ENCODE peak calls at places on chromosomes 11 and 22, in five cellular contexts. One of them, this sample, is unnamed.

GRCh38 chr11:27485930-27486773 is 13.6 kb upstream of the LGR4 start:
- DNase-seq in IMR-90: peak; percentile 61
- DNase-seq in mesothelial cell of epicardium: no peak
- DNase-seq in B cell: peak; percentile 64
- DNase-seq in prostate gland: peak; percentile 59
- DNase-seq in this sample: no peak

GRCh38 chr22:19717181-19717580 is 2.9 kb downstream of the SEPTIN5 start:
- DNase-seq in B cell: no peak
- DNase-seq in IMR-90: no peak
- DNase-seq in prostate gland: no peak
- DNase-seq in mesothelial cell of epicardium: no peak
- DNase-seq in this sample: no peak

GRCh38 chr11:76632492-76632891 is 38.1 kb downstream of the LRRC32 start:
- DNase-seq in prostate gland: no peak
- DNase-seq in B cell: no peak
- DNase-seq in mesothelial cell of epicardium: no peak
- DNase-seq in IMR-90: no peak
- DNase-seq in this sample: no peak

GRCh38 chr11:128928400-128928799 is 14.3 kb downstream of the TP53AIP1 start:
- DNase-seq in prostate gland: no peak
- DNase-seq in mesothelial cell of epicardium: no peak
- DNase-seq in IMR-90: peak; percentile 24
- DNase-seq in B cell: peak; percentile 59
- DNase-seq in this sample: no peak

GRCh38 chr11:68610452-68611116 is 73.8 kb upstream of the GAL start:
- DNase-seq in mesothelial cell of epicardium: no peak
- DNase-seq in B cell: no peak
- DNase-seq in prostate gland: no peak
- DNase-seq in IMR-90: peak; percentile 5
- DNase-seq in this sample: no peak

GRCh38 chr11:77351281-77351905 is 49.9 kb upstream of the GDPD4 start:
- DNase-seq in B cell: no peak
- DNase-seq in mesothelial cell of epicardium: no peak
- DNase-seq in IMR-90: peak; percentile 23
- DNase-seq in prostate gland: no peak
- DNase-seq in this sample: no peak

GRCh38 chr22:27724181-27724580 is 77.4 kb downstream of the MN1 start:
- DNase-seq in prostate gland: no peak
- DNase-seq in IMR-90: no peak
- DNase-seq in B cell: no peak
- DNase-seq in mesothelial cell of epicardium: no peak
- DNase-seq in this sample: no peak

GRCh38 chr11:100681064-100681502 is 6.0 kb upstream of the ARHGAP42 start:
- DNase-seq in mesothelial cell of epicardium: no peak
- DNase-seq in prostate gland: peak; percentile 25
- DNase-seq in B cell: peak; percentile 83
- DNase-seq in IMR-90: peak; percentile 34
- DNase-seq in this sample: no peak

GRCh38 chr11:113991170-113991569 is 16.3 kb downstream of the HTR3A start:
- DNase-seq in mesothelial cell of epicardium: peak; percentile 39
- DNase-seq in B cell: no peak
- DNase-seq in IMR-90: peak; percentile 8
- DNase-seq in prostate gland: no peak
- DNase-seq in this sample: no peak

GRCh38 chr11:15128621-15129020 is 13.9 kb downstream of the INSC start:
- DNase-seq in IMR-90: no peak
- DNase-seq in mesothelial cell of epicardium: no peak
- DNase-seq in B cell: no peak
- DNase-seq in prostate gland: no peak
- DNase-seq in this sample: no peak

GRCh38 chr22:27801616-27802388 is at the start of gene MN1:
- DNase-seq in IMR-90: peak; percentile 35
- DNase-seq in prostate gland: no peak
- DNase-seq in B cell: peak; percentile 49
- DNase-seq in mesothelial cell of epicardium: no peak
- DNase-seq in this sample: no peak

GRCh38 chr11:48150213-48150612 is 66.4 kb upstream of the OR4B1 start:
- DNase-seq in mesothelial cell of epicardium: no peak
- DNase-seq in B cell: no peak
- DNase-seq in IMR-90: peak; percentile 63
- DNase-seq in prostate gland: peak; percentile 57
- DNase-seq in this sample: peak; percentile 63

GRCh38 chr22:42921301-42921700 is 64.2 kb upstream of the ARFGAP3 start:
- DNase-seq in B cell: no peak
- DNase-seq in IMR-90: no peak
- DNase-seq in mesothelial cell of epicardium: no peak
- DNase-seq in prostate gland: no peak
- DNase-seq in this sample: no peak

GRCh38 chr11:118264568-118265470 is 722 bp upstream of the MPZL2 start:
- DNase-seq in mesothelial cell of epicardium: no peak
- DNase-seq in IMR-90: no peak
- DNase-seq in B cell: no peak
- DNase-seq in prostate gland: no peak
- DNase-seq in this sample: no peak

GRCh38 chr22:33519140-33519973 is 400.9 kb downstream of the LARGE1 start:
- DNase-seq in IMR-90: peak; percentile 61
- DNase-seq in prostate gland: peak; percentile 56
- DNase-seq in mesothelial cell of epicardium: no peak
- DNase-seq in B cell: peak; percentile 85
- DNase-seq in this sample: peak; percentile 13
- TF ChIP-seq CTCF in IMR-90: peak; percentile 73
- TF ChIP-seq CTCF in prostate gland: peak; percentile 15
- TF ChIP-seq CTCF in mesothelial cell of epicardium: peak; percentile 63
- TF ChIP-seq CTCF in B cell: peak; percentile 79
- TF ChIP-seq CTCF in this sample: peak; percentile 56

GRCh38 chr11:112238041-112238440 is 11.8 kb downstream of the PTS start:
- DNase-seq in IMR-90: no peak
- DNase-seq in B cell: no peak
- DNase-seq in prostate gland: peak; percentile 25
- DNase-seq in mesothelial cell of epicardium: no peak
- DNase-seq in this sample: peak; percentile 82
- TF ChIP-seq CTCF in IMR-90: no peak
- TF ChIP-seq CTCF in B cell: no peak
- TF ChIP-seq CTCF in prostate gland: no peak
- TF ChIP-seq CTCF in mesothelial cell of epicardium: no peak
- TF ChIP-seq CTCF in this sample: no peak

DNA sequence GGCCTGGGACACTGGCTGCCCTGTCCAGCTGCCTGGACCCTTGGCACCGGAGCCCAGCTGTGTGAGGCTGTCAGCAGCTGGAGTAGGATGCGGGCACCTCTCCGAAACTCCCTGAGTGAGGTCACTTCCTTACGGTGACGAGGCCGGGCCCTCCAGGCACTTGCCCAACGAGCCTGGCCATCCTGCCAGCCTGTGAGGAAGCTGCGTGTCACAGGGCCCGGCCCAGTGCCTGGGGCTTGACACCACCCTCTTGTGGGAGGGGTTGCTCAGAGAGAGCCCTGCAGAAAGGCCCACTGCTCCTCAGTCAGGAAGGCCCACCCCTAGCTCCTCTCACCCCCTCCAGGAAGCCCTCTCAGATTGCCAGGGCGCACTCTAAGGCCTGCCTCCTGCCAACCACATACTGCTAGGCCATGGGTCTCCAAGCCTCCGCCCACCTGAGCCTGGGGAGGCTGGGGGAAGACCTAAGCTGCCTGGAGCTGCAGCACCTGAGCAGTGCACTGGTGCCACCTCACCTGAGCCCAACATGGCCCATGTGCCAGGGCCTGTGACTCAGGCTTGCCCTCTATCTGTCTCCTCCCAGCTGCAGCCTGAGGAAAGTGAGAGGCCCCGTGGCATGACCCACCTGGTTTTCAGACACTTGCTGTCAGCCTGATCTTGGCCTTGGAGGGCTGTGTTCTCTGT is 4.3 kb upstream of the PHLDA2 start:
- DNase-seq in B cell: peak; percentile 39
- DNase-seq in IMR-90: peak; percentile 75
- DNase-seq in mesothelial cell of epicardium: peak; percentile 15
- DNase-seq in prostate gland: no peak
- DNase-seq in this sample: peak; percentile 84
- TF ChIP-seq CTCF in B cell: no peak
- TF ChIP-seq CTCF in IMR-90: no peak
- TF ChIP-seq CTCF in mesothelial cell of epicardium: no peak
- TF ChIP-seq CTCF in prostate gland: no peak
- TF ChIP-seq CTCF in this sample: no peak

GRCh38 chr11:70186420-70186819 is 16.7 kb upstream of the FADD start:
- DNase-seq in prostate gland: no peak
- DNase-seq in B cell: no peak
- DNase-seq in mesothelial cell of epicardium: no peak
- DNase-seq in IMR-90: no peak
- DNase-seq in this sample: no peak
- TF ChIP-seq CTCF in prostate gland: no peak
- TF ChIP-seq CTCF in B cell: no peak
- TF ChIP-seq CTCF in mesothelial cell of epicardium: no peak
- TF ChIP-seq CTCF in IMR-90: no peak
- TF ChIP-seq CTCF in this sample: no peak

GRCh38 chr11:94762995-94763394 is 5.2 kb upstream of the AMOTL1 start:
- DNase-seq in B cell: no peak
- DNase-seq in prostate gland: no peak
- DNase-seq in IMR-90: no peak
- DNase-seq in mesothelial cell of epicardium: no peak
- DNase-seq in this sample: no peak

GRCh38 chr11:94758671-94759070 is 9.5 kb upstream of the AMOTL1 start:
- DNase-seq in IMR-90: no peak
- DNase-seq in B cell: no peak
- DNase-seq in prostate gland: no peak
- DNase-seq in mesothelial cell of epicardium: no peak
- DNase-seq in this sample: no peak

GRCh38 chr11:94759522-94759921 is 8.6 kb upstream of the AMOTL1 start:
- DNase-seq in IMR-90: no peak
- DNase-seq in mesothelial cell of epicardium: no peak
- DNase-seq in prostate gland: no peak
- DNase-seq in B cell: no peak
- DNase-seq in this sample: no peak

GRCh38 chr11:94760296-94760695 is 7.9 kb upstream of the AMOTL1 start:
- DNase-seq in B cell: no peak
- DNase-seq in mesothelial cell of epicardium: no peak
- DNase-seq in IMR-90: no peak
- DNase-seq in prostate gland: no peak
- DNase-seq in this sample: no peak

DNA sequence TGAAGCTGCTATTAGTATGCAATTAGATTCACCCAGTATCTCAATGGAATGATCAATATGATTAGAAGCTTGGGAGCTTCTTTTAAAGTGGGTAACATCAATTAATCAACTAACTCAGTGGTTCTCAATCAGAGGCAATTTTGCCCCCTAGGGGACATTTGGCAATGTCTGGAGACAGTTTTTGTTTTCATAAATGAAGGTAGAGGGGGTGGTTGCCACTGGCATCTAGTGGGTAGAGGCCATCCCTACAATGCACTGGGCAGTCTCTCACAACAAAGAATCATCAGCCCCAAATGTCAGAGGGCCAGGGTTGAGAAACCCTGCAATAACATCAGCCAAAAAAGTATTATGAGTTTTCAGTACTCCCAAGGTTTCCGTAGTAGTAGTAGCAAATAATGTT is 5.9 kb upstream of the AMOTL1 start:
- DNase-seq in IMR-90: no peak
- DNase-seq in B cell: no peak
- DNase-seq in mesothelial cell of epicardium: no peak
- DNase-seq in prostate gland: no peak
- DNase-seq in this sample: no peak
- TF ChIP-seq CTCF in IMR-90: peak; percentile 36
- TF ChIP-seq CTCF in B cell: no peak
- TF ChIP-seq CTCF in mesothelial cell of epicardium: no peak
- TF ChIP-seq CTCF in prostate gland: no peak
- TF ChIP-seq CTCF in this sample: peak; percentile 44

DNA sequence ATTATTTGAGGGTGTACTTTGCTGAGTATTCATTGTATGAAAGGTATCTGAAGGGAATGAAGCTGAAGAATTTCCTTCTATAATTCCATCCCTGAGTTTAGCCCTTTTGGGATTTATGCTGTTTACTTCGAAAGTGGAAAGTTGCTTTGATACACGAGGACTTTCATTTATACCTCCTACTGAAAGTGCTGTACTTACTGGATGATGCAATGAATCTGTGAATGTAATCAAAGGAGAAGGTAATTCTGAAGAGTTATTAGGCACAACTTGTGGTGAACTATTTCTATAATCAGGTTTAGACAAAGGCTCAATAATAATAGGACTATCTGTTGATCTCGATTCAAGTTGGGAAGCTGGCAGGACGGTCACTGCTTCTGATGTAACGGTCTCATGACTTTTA is 19.8 kb downstream of the ZNF280B start:
- DNase-seq in prostate gland: no peak
- DNase-seq in IMR-90: no peak
- DNase-seq in mesothelial cell of epicardium: no peak
- DNase-seq in B cell: no peak
- DNase-seq in this sample: no peak
- TF ChIP-seq CTCF in prostate gland: no peak
- TF ChIP-seq CTCF in IMR-90: no peak
- TF ChIP-seq CTCF in mesothelial cell of epicardium: no peak
- TF ChIP-seq CTCF in B cell: no peak
- TF ChIP-seq CTCF in this sample: no peak

DNA sequence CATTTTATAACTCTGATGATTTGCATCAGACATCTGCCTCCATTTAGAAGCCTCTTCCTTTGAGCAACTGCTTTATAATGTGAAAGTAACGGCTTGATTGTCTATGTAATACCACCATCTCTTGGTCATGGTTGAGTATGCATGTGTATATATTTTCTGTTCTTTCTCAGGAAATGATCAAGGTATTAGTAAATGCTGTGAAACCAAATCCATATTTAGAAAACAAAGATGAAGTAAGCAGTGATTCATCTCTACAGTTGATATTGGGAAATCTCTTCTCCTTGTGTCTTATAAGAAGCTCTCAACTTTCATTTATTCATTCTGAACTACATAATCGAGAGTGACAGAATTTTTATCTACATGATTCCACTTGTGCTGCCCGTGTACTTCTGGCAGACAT is 104.6 kb upstream of the ANO3 start:
- DNase-seq in IMR-90: peak; percentile 94
- DNase-seq in B cell: peak; percentile 60
- DNase-seq in mesothelial cell of epicardium: no peak
- DNase-seq in prostate gland: no peak
- DNase-seq in this sample: peak; percentile 36
- TF ChIP-seq CTCF in IMR-90: peak; percentile 85
- TF ChIP-seq CTCF in B cell: peak; percentile 73
- TF ChIP-seq CTCF in mesothelial cell of epicardium: peak; percentile 33
- TF ChIP-seq CTCF in prostate gland: no peak
- TF ChIP-seq CTCF in this sample: peak; percentile 80

DNA sequence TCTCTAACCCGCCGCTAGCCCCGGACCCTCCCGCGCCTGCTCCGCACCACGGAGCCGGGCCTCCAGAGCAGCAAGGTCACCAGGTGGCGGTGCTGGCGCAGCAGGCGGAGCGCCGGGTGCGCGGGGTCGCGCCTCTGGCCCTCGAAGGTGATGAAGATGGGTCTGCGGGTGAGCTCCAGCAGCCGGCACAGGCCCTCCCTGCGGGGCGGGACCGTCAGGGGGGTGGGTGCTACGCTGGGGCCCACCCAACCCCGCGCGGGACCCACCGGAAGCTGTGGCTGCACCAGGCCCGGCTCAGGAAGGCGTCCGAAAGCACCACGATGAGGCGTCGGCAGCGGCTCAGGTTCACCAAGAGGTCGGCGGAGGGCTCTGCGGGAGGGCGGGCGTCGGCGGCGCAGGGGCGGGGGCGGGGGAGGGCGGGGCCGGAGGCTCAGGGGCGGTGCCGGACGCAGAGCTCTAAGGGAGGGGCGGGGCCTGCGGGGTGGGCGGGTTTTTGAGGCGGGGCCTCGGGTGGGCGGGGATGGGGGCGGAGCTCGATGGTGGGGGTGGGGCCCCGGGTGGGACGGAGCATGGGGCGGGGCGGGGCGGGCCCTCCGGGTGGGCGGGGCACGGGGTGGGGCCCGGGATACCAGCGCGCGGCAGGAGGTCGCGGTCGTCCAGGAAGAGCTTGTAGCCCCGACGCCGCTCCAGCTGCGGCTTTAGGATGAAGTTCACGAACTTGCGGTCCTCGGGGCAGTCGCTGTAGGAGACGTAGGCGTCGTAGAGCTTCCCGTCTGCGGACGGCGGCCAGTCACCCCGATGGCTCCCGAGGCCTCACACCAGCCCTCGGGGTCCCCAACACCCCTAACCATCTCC is 7.8 kb downstream of the SIGIRR start:
- DNase-seq in B cell: peak; percentile 94
- DNase-seq in mesothelial cell of epicardium: peak; percentile 60
- DNase-seq in IMR-90: peak; percentile 65
- DNase-seq in prostate gland: peak; percentile 61
- DNase-seq in this sample: no peak
- TF ChIP-seq CTCF in B cell: no peak
- TF ChIP-seq CTCF in mesothelial cell of epicardium: no peak
- TF ChIP-seq CTCF in IMR-90: peak; percentile 4
- TF ChIP-seq CTCF in prostate gland: no peak
- TF ChIP-seq CTCF in this sample: no peak

This sample was measured in LNCaP clone FGC.